ENCODE peak calls at places on chromosome 20, in eight cellular contexts. I is mammary epithelial cell; D is heart right ventricle; O is endodermal cell; J is pancreas; A is CD8-positive, alpha-beta T cell; F is transverse colon; X is breast epithelium. Z is an unnamed sample.

GRCh38 chr20:48826064-48826463 is 1.7 kb downstream of the PREX1 start:
- DNase-seq in I (no peak), D (no peak), O (peak), J (no peak), A (no peak), F (no peak), X (no peak), Z (no peak)

GRCh38 chr20:13684566-13685222 is 46.0 kb upstream of the TASP1 start:
- DNase-seq in I (no peak), D (no peak), O (no peak), J (no peak), A (no peak), F (no peak), X (no peak), Z (no peak)

GRCh38 chr20:7866279-7866678 is 74.0 kb downstream of the HAO1 start:
- DNase-seq in I (no peak), D (no peak), O (no peak), J (no peak), A (no peak), F (no peak), X (no peak), Z (no peak)

GRCh38 chr20:49385471-49385870 is 97.0 kb downstream of the KCNB1 start:
- DNase-seq in I (peak), D (no peak), O (peak), J (no peak), A (no peak), F (no peak), X (no peak), Z (peak)

GRCh38 chr20:37384683-37385174 is 38.8 kb downstream of the SRC start:
- DNase-seq in I (peak), D (peak), O (peak), J (peak), A (peak), F (peak), X (peak), Z (peak)

GRCh38 chr20:687468-688203 is 12.0 kb upstream of the SCRT2 start:
- DNase-seq in I (no peak), D (no peak), O (no peak), J (no peak), A (no peak), F (no peak), X (no peak), Z (no peak)

GRCh38 chr20:38604873-38605303 is 3.3 kb downstream of the ARHGAP40 start:
- DNase-seq in I (peak), D (no peak), O (no peak), J (no peak), A (no peak), F (no peak), X (no peak), Z (no peak)

GRCh38 chr20:8616792-8617191 is 452.1 kb upstream of the PLCB4 start:
- DNase-seq in I (no peak), D (no peak), O (no peak), J (no peak), A (no peak), F (no peak), X (no peak), Z (no peak)

GRCh38 chr20:43821795-43822194 is 92.9 kb upstream of the TOX2 start:
- DNase-seq in I (peak), D (no peak), O (no peak), J (no peak), A (no peak), F (no peak), X (no peak), Z (no peak)

GRCh38 chr20:44187054-44187762 is at the start of gene JPH2:
- DNase-seq in I (peak), D (peak), O (peak), J (peak), A (no peak), F (peak), X (peak), Z (no peak)

GRCh38 chr20:10669843-10670446 is 3.9 kb downstream of the JAG1 start:
- DNase-seq in I (no peak), D (no peak), O (no peak), J (no peak), A (no peak), F (no peak), X (no peak), Z (no peak)

GRCh38 chr20:64113796-64114355 is 6.5 kb upstream of the NPBWR2 start:
- DNase-seq in I (no peak), D (no peak), O (peak), J (no peak), A (no peak), F (peak), X (no peak), Z (peak)

GRCh38 chr20:32641464-32641863 is 32.3 kb downstream of the C20orf203 start:
- DNase-seq in I (no peak), D (no peak), O (no peak), J (no peak), A (no peak), F (no peak), X (no peak), Z (no peak)

GRCh38 chr20:37359836-37360235 is 13.9 kb downstream of the SRC start:
- DNase-seq in I (no peak), D (no peak), O (peak), J (no peak), A (no peak), F (no peak), X (no peak), Z (no peak)

GRCh38 chr20:1087311-1087710 is 31.1 kb upstream of the PSMF1 start:
- DNase-seq in I (peak), D (no peak), O (no peak), J (no peak), A (no peak), F (no peak), X (no peak), Z (no peak)

GRCh38 chr20:46809961-46810360 is 84.7 kb upstream of the EYA2 start:
- DNase-seq in I (no peak), D (no peak), O (no peak), J (no peak), A (no peak), F (no peak), X (no peak), Z (no peak)

GRCh38 chr20:53959849-53960585 is 110.4 kb downstream of the BCAS1 start:
- DNase-seq in I (no peak), D (no peak), O (no peak), J (no peak), A (no peak), F (no peak), X (no peak), Z (no peak)

GRCh38 chr20:47278907-47279348 is 77.6 kb downstream of the ZMYND8 start:
- DNase-seq in I (no peak), D (no peak), O (no peak), J (no peak), A (no peak), F (no peak), X (no peak), Z (no peak)

GRCh38 chr20:31863296-31864085 is 6.8 kb downstream of the DUSP15 start:
- DNase-seq in I (no peak), D (no peak), O (no peak), J (no peak), A (no peak), F (peak), X (no peak), Z (no peak)

GRCh38 chr20:38441916-38442315 is 6.8 kb upstream of the SNHG17 start:
- DNase-seq in I (no peak), D (no peak), O (no peak), J (no peak), A (no peak), F (no peak), X (no peak), Z (no peak)

GRCh38 chr20:44071057-44071456 is 115.9 kb downstream of the JPH2 start:
- DNase-seq in I (no peak), D (no peak), O (no peak), J (no peak), A (no peak), F (no peak), X (no peak), Z (no peak)

GRCh38 chr20:31713312-31714049 is 9.2 kb downstream of the BCL2L1 start:
- DNase-seq in I (peak), D (peak), O (no peak), J (peak), A (no peak), F (peak), X (no peak), Z (peak)

GRCh38 chr20:63441136-63441776 is 31.2 kb downstream of the KCNQ2 start:
- DNase-seq in I (no peak), D (no peak), O (no peak), J (no peak), A (peak), F (no peak), X (no peak), Z (no peak)

GRCh38 chr20:6715350-6716063 is 52.0 kb upstream of the BMP2 start:
- DNase-seq in I (no peak), D (no peak), O (no peak), J (no peak), A (no peak), F (no peak), X (no peak), Z (peak)

GRCh38 chr20:10674684-10675455 is 1.1 kb upstream of the JAG1 start:
- DNase-seq in I (peak), D (peak), O (peak), J (peak), A (peak), F (peak), X (peak), Z (peak)

GRCh38 chr20:33069706-33070105 is 9.7 kb upstream of the BPIFB4 start:
- DNase-seq in I (no peak), D (no peak), O (no peak), J (no peak), A (no peak), F (no peak), X (no peak), Z (no peak)

GRCh38 chr20:39861381-39861780 is 827.7 kb downstream of the MAFB start:
- DNase-seq in I (no peak), D (no peak), O (no peak), J (peak), A (no peak), F (no peak), X (no peak), Z (no peak)

GRCh38 chr20:37095108-37095608 is 639 bp downstream of the RBL1 start:
- DNase-seq in I (peak), D (no peak), O (no peak), J (peak), A (peak), F (peak), X (no peak), Z (no peak)

GRCh38 chr20:23408957-23409356 is 12.3 kb downstream of the NAPB start:
- DNase-seq in I (no peak), D (no peak), O (no peak), J (no peak), A (no peak), F (no peak), X (no peak), Z (peak)

GRCh38 chr20:44695295-44696230 is 19.6 kb upstream of the CCN5 start:
- DNase-seq in I (no peak), D (no peak), O (peak), J (no peak), A (no peak), F (no peak), X (no peak), Z (no peak)

GRCh38 chr20:11159728-11160127 is 485.9 kb upstream of the JAG1 start:
- DNase-seq in I (peak), D (peak), O (no peak), J (no peak), A (no peak), F (peak), X (no peak), Z (no peak)

GRCh38 chr20:34312544-34313217 is 9.5 kb upstream of the AHCY start:
- DNase-seq in I (peak), D (peak), O (peak), J (peak), A (peak), F (peak), X (peak), Z (peak)
- H3K4me3 ChIP-seq in I (no peak), D (peak), O (peak), J (peak), A (no peak), F (peak), X (peak), Z (no peak)

GRCh38 chr20:17762243-17762872 is 62.6 kb downstream of the BANF2 start:
- DNase-seq in I (no peak), D (peak), O (peak), J (peak), A (no peak), F (no peak), X (no peak), Z (no peak)

GRCh38 chr20:17765584-17765983 is 65.8 kb downstream of the BANF2 start:
- DNase-seq in I (no peak), D (no peak), O (no peak), J (no peak), A (no peak), F (no peak), X (no peak), Z (no peak)

GRCh38 chr20:17761612-17762011 is 61.8 kb downstream of the BANF2 start:
- DNase-seq in I (no peak), D (no peak), O (peak), J (no peak), A (no peak), F (no peak), X (no peak), Z (no peak)

GRCh38 chr20:17765017-17765416 is 65.3 kb downstream of the BANF2 start:
- DNase-seq in I (no peak), D (no peak), O (no peak), J (no peak), A (no peak), F (no peak), X (no peak), Z (no peak)

DNA sequence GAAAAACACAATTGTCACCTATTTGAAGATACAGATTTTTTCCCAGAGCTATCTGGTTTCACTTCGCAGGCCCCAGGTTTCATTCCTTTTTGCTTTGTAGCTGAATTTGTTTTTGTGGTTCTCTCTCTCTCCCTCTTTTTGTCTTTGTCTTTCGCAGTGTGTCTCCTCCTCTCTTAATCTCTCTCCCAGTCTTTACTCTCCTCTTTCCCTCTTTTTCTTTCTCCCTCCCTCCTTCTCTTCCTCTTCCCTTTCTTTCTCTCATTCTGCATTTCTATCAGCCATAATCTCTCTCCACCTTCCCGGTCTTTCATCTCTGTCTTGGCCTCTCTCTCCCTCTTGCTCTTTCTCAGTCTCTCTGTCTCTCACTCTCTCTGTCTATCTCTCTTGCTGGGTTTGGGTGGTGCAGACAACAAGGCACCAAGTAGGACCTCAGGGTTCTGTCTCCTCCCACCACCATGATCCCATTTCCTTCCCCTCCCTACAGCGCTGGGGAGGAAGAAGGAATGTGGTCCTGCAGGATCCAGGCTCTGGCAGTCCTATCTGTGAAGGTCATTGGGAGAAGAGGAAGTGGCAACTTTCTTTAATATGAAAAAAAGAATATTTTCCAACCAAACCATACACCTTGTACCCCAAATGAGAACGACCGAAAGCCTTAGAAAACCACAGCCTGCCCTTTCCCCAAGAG is 63.2 kb downstream of the BANF2 start:
- DNase-seq in I (no peak), D (no peak), O (peak), J (peak), A (no peak), F (no peak), X (no peak), Z (no peak)
- H3K27ac ChIP-seq in I (no peak), D (no peak), O (no peak), J (peak), A (no peak), F (no peak), X (peak), Z (no peak)

GRCh38 chr20:62029951-62030350 is 35.7 kb downstream of the TAF4 start:
- DNase-seq in I (no peak), D (no peak), O (no peak), J (no peak), A (no peak), F (no peak), X (no peak), Z (no peak)

GRCh38 chr20:62029296-62029695 is 36.4 kb downstream of the TAF4 start:
- DNase-seq in I (no peak), D (no peak), O (no peak), J (no peak), A (no peak), F (no peak), X (no peak), Z (no peak)

GRCh38 chr20:62030834-62031434 is 34.7 kb downstream of the TAF4 start:
- DNase-seq in I (peak), D (no peak), O (no peak), J (no peak), A (peak), F (no peak), X (no peak), Z (no peak)

GRCh38 chr20:62031462-62032092 is 34.1 kb downstream of the TAF4 start:
- DNase-seq in I (no peak), D (no peak), O (no peak), J (no peak), A (no peak), F (no peak), X (no peak), Z (no peak)

DNA sequence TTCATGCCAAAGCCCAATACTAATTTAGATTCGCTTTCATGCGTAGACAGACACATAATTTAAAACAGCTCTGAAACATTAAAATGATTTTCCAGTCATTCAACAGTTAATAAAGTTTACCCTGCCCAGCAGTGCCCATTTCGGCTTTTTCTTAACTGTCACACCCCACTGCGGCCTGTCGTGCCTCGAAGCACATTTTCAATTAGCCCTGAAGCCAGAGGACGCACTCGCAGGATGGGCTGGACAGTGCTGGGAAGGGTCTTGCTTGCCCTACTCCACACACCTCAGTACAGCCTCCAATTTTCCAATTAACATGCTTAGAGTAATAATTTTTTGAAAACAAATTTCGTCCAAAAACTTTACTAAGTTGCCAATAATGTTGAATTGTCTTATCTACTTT is 35.3 kb downstream of the TAF4 start:
- DNase-seq in I (no peak), D (no peak), O (no peak), J (no peak), A (no peak), F (no peak), X (no peak), Z (no peak)
- H3K4me3 ChIP-seq in I (no peak), D (no peak), O (no peak), J (no peak), A (no peak), F (no peak), X (no peak), Z (no peak)

GRCh38 chr20:51368461-51369211 is 173.9 kb downstream of the NFATC2 start:
- DNase-seq in I (no peak), D (no peak), O (no peak), J (no peak), A (no peak), F (no peak), X (no peak), Z (no peak)

GRCh38 chr20:51363813-51364212 is 178.7 kb downstream of the NFATC2 start:
- DNase-seq in I (no peak), D (no peak), O (no peak), J (no peak), A (no peak), F (no peak), X (no peak), Z (no peak)

GRCh38 chr20:51363378-51363777 is 179.1 kb downstream of the NFATC2 start:
- DNase-seq in I (no peak), D (no peak), O (no peak), J (no peak), A (no peak), F (no peak), X (no peak), Z (no peak)

GRCh38 chr20:51365670-51366069 is 176.8 kb downstream of the NFATC2 start:
- DNase-seq in I (peak), D (no peak), O (no peak), J (no peak), A (no peak), F (no peak), X (no peak), Z (no peak)

DNA sequence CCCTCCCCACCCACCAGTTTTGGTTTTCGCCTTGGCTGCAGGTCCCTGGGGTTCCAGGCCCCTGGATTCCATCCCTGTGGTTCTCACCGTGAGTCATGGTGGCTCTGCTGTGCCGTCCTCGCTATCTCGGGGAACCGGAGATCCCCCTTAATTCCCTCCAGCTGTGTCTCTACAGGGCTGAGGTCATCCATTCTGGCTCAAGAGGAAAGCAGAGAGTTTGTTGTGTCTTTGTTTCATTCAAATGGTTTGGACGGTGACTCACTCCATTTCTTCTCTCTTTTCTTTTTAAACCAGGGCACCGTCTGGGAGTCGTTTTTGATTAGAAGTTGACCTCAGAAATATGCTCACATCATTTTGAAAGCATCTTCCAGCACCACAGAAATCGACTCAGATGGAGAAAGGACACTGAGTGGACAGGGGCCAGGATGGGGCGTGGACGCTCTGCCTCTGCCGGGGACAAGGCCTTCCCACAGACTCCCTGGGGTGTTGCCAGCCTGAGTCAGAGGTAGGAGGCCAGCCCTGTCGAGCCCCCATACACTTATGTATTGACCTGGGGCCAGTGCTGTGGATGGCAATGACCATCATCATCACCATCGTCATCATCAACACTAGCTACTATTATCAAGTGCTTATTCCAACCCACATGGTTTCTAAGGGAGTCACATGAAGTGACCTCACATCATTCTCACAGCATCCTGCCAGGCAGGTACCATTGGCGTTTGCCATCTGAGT is 176.2 kb downstream of the NFATC2 start:
- DNase-seq in I (peak), D (peak), O (no peak), J (peak), A (no peak), F (peak), X (no peak), Z (no peak)
- H3K27ac ChIP-seq in I (peak), D (peak), O (peak), J (peak), A (no peak), F (peak), X (peak), Z (no peak)

Z was measured in testis.